ENCODE peak calls at places on chromosomes 7 and 10, in five cellular contexts. One of them, this sample, is unnamed. For H3K27me3 and H3K4me1, the result is how much of the 10 kb centered on the place peaks cover.

GRCh38 chr10:48464871-48465736 is 139.8 kb downstream of the ARHGAP22 start:
- DNase-seq in GM23248: no peak
- DNase-seq in CD8-positive, alpha-beta memory T cell: no peak
- DNase-seq in lower lobe of right lung: no peak
- DNase-seq in aorta: peak
- DNase-seq in this sample: no peak

GRCh38 chr7:24907311-24907886 is 72.6 kb downstream of the OSBPL3 start:
- DNase-seq in GM23248: peak
- DNase-seq in CD8-positive, alpha-beta memory T cell: no peak
- DNase-seq in lower lobe of right lung: no peak
- DNase-seq in aorta: no peak
- DNase-seq in this sample: no peak

GRCh38 chr7:66729274-66729673 is 11.3 kb upstream of the RABGEF1 start:
- DNase-seq in GM23248: no peak
- DNase-seq in CD8-positive, alpha-beta memory T cell: no peak
- DNase-seq in lower lobe of right lung: no peak
- DNase-seq in aorta: no peak
- DNase-seq in this sample: no peak

GRCh38 chr7:158585721-158586498 is 1.7 kb downstream of the PTPRN2 start:
- DNase-seq in GM23248: no peak
- DNase-seq in CD8-positive, alpha-beta memory T cell: no peak
- DNase-seq in lower lobe of right lung: no peak
- DNase-seq in aorta: no peak
- DNase-seq in this sample: no peak

GRCh38 chr7:43647314-43647691 is 64.4 kb downstream of the STK17A start:
- DNase-seq in GM23248: peak
- DNase-seq in CD8-positive, alpha-beta memory T cell: no peak
- DNase-seq in lower lobe of right lung: no peak
- DNase-seq in aorta: peak
- DNase-seq in this sample: no peak

GRCh38 chr7:97145068-97145467 is 27.6 kb downstream of the SDHAF3 start:
- DNase-seq in GM23248: peak
- DNase-seq in CD8-positive, alpha-beta memory T cell: no peak
- DNase-seq in lower lobe of right lung: no peak
- DNase-seq in aorta: no peak
- DNase-seq in this sample: no peak

GRCh38 chr10:18102404-18102803 is 37.8 kb upstream of the CACNB2 start:
- DNase-seq in GM23248: no peak
- DNase-seq in CD8-positive, alpha-beta memory T cell: no peak
- DNase-seq in lower lobe of right lung: no peak
- DNase-seq in aorta: no peak
- DNase-seq in this sample: no peak

GRCh38 chr10:109977382-109977806 is 30.4 kb upstream of the ADD3 start:
- DNase-seq in GM23248: peak
- DNase-seq in CD8-positive, alpha-beta memory T cell: no peak
- DNase-seq in lower lobe of right lung: no peak
- DNase-seq in aorta: peak
- DNase-seq in this sample: no peak

GRCh38 chr10:32077896-32078295 is 21.7 kb upstream of the KIF5B start:
- DNase-seq in GM23248: peak
- DNase-seq in CD8-positive, alpha-beta memory T cell: no peak
- DNase-seq in lower lobe of right lung: no peak
- DNase-seq in aorta: peak
- DNase-seq in this sample: no peak

GRCh38 chr10:130300608-130301025 is 164.4 kb downstream of the GLRX3 start:
- DNase-seq in GM23248: no peak
- DNase-seq in CD8-positive, alpha-beta memory T cell: no peak
- DNase-seq in lower lobe of right lung: peak
- DNase-seq in aorta: peak
- DNase-seq in this sample: no peak

GRCh38 chr10:969473-970150 is 18.6 kb upstream of the GTPBP4 start:
- DNase-seq in GM23248: no peak
- DNase-seq in CD8-positive, alpha-beta memory T cell: no peak
- DNase-seq in lower lobe of right lung: no peak
- DNase-seq in aorta: no peak
- DNase-seq in this sample: no peak

GRCh38 chr7:87599336-87599735 is 1.3 kb downstream of the ABCB1 start:
- DNase-seq in GM23248: no peak
- DNase-seq in CD8-positive, alpha-beta memory T cell: peak
- DNase-seq in lower lobe of right lung: peak
- DNase-seq in aorta: peak
- DNase-seq in this sample: no peak

GRCh38 chr10:18501610-18502009 is 149.8 kb downstream of the NSUN6 start:
- DNase-seq in GM23248: no peak
- DNase-seq in CD8-positive, alpha-beta memory T cell: no peak
- DNase-seq in lower lobe of right lung: no peak
- DNase-seq in aorta: no peak
- DNase-seq in this sample: no peak

GRCh38 chr7:104252409-104253134 is 44.8 kb upstream of the ORC5 start:
- DNase-seq in GM23248: peak
- DNase-seq in CD8-positive, alpha-beta memory T cell: no peak
- DNase-seq in lower lobe of right lung: no peak
- DNase-seq in aorta: no peak
- DNase-seq in this sample: no peak

GRCh38 chr7:28802450-28802849 is 155.7 kb downstream of the TRIL start:
- DNase-seq in GM23248: peak
- DNase-seq in CD8-positive, alpha-beta memory T cell: no peak
- DNase-seq in lower lobe of right lung: no peak
- DNase-seq in aorta: no peak
- DNase-seq in this sample: no peak

GRCh38 chr10:88071814-88072380 is 208.5 kb downstream of the PTEN start:
- DNase-seq in GM23248: no peak
- DNase-seq in CD8-positive, alpha-beta memory T cell: no peak
- DNase-seq in lower lobe of right lung: peak
- DNase-seq in aorta: no peak
- DNase-seq in this sample: no peak

GRCh38 chr7:118689403-118689802 is 464.9 kb downstream of the ANKRD7 start:
- DNase-seq in GM23248: no peak
- DNase-seq in CD8-positive, alpha-beta memory T cell: no peak
- DNase-seq in lower lobe of right lung: no peak
- DNase-seq in aorta: no peak
- DNase-seq in this sample: no peak

GRCh38 chr10:94351089-94351488 is 11.7 kb downstream of the NOC3L start:
- DNase-seq in GM23248: no peak
- DNase-seq in CD8-positive, alpha-beta memory T cell: no peak
- DNase-seq in lower lobe of right lung: no peak
- DNase-seq in aorta: no peak
- DNase-seq in this sample: no peak

GRCh38 chr10:77857272-77857671 is 69.3 kb downstream of the DLG5 start:
- DNase-seq in GM23248: no peak
- DNase-seq in CD8-positive, alpha-beta memory T cell: no peak
- DNase-seq in lower lobe of right lung: peak
- DNase-seq in aorta: no peak
- DNase-seq in this sample: no peak

GRCh38 chr7:44073664-44074348 is 8.4 kb upstream of the PGAM2 start:
- DNase-seq in GM23248: peak
- DNase-seq in CD8-positive, alpha-beta memory T cell: peak
- DNase-seq in lower lobe of right lung: peak
- DNase-seq in aorta: peak
- DNase-seq in this sample: no peak

GRCh38 chr7:90599892-90600555 is 3.9 kb downstream of the CDK14 start:
- DNase-seq in GM23248: peak
- DNase-seq in CD8-positive, alpha-beta memory T cell: no peak
- DNase-seq in lower lobe of right lung: no peak
- DNase-seq in aorta: no peak
- DNase-seq in this sample: no peak

GRCh38 chr10:51113007-51113406 is 38.7 kb downstream of the PRKG1 start:
- DNase-seq in GM23248: no peak
- DNase-seq in CD8-positive, alpha-beta memory T cell: no peak
- DNase-seq in lower lobe of right lung: no peak
- DNase-seq in aorta: no peak
- DNase-seq in this sample: no peak

GRCh38 chr7:130699686-130700085 is 13.3 kb upstream of the TSGA13 start:
- DNase-seq in GM23248: no peak
- DNase-seq in CD8-positive, alpha-beta memory T cell: no peak
- DNase-seq in lower lobe of right lung: no peak
- DNase-seq in aorta: no peak
- DNase-seq in this sample: no peak

GRCh38 chr7:91826377-91826776 is 54.1 kb downstream of the MTERF1 start:
- DNase-seq in GM23248: peak
- DNase-seq in CD8-positive, alpha-beta memory T cell: no peak
- DNase-seq in lower lobe of right lung: no peak
- DNase-seq in aorta: no peak
- DNase-seq in this sample: no peak

GRCh38 chr7:96312502-96312901 is 9.4 kb downstream of the SLC25A13 start:
- DNase-seq in GM23248: no peak
- DNase-seq in CD8-positive, alpha-beta memory T cell: no peak
- DNase-seq in lower lobe of right lung: no peak
- DNase-seq in aorta: no peak
- DNase-seq in this sample: no peak

GRCh38 chr10:71598673-71599072 is 120.9 kb downstream of the C10orf105 start:
- DNase-seq in GM23248: peak
- DNase-seq in CD8-positive, alpha-beta memory T cell: no peak
- DNase-seq in lower lobe of right lung: peak
- DNase-seq in aorta: peak
- DNase-seq in this sample: no peak
- H3K27ac ChIP-seq in GM23248: peak
- H3K27ac ChIP-seq in CD8-positive, alpha-beta memory T cell: no peak
- H3K27ac ChIP-seq in lower lobe of right lung: peak
- H3K27ac ChIP-seq in aorta: no peak
- H3K27ac ChIP-seq in this sample: no peak

GRCh38 chr7:31308642-31309041 is 31.9 kb downstream of the NEUROD6 start:
- DNase-seq in GM23248: no peak
- DNase-seq in CD8-positive, alpha-beta memory T cell: no peak
- DNase-seq in lower lobe of right lung: no peak
- DNase-seq in aorta: no peak
- DNase-seq in this sample: no peak

GRCh38 chr7:31307941-31308340 is 32.6 kb downstream of the NEUROD6 start:
- DNase-seq in GM23248: no peak
- DNase-seq in CD8-positive, alpha-beta memory T cell: no peak
- DNase-seq in lower lobe of right lung: no peak
- DNase-seq in aorta: no peak
- DNase-seq in this sample: no peak

GRCh38 chr7:31305260-31305659 is 35.3 kb downstream of the NEUROD6 start:
- DNase-seq in GM23248: no peak
- DNase-seq in CD8-positive, alpha-beta memory T cell: no peak
- DNase-seq in lower lobe of right lung: no peak
- DNase-seq in aorta: no peak
- DNase-seq in this sample: no peak
- H3K27me3 ChIP-seq in GM23248: under half
- H3K27me3 ChIP-seq in CD8-positive, alpha-beta memory T cell: under half
- H3K27me3 ChIP-seq in lower lobe of right lung: under half
- H3K27me3 ChIP-seq in aorta: under half
- H3K27me3 ChIP-seq in this sample: under half

GRCh38 chr7:27185708-27186449 is 847 bp upstream of the HOXA11 start:
- DNase-seq in GM23248: no peak
- DNase-seq in CD8-positive, alpha-beta memory T cell: no peak
- DNase-seq in lower lobe of right lung: no peak
- DNase-seq in aorta: peak
- DNase-seq in this sample: no peak
- H3K4me1 ChIP-seq in GM23248: under half
- H3K4me1 ChIP-seq in CD8-positive, alpha-beta memory T cell: half or more
- H3K4me1 ChIP-seq in lower lobe of right lung: under half
- H3K4me1 ChIP-seq in aorta: under half
- H3K4me1 ChIP-seq in this sample: under half

DNA sequence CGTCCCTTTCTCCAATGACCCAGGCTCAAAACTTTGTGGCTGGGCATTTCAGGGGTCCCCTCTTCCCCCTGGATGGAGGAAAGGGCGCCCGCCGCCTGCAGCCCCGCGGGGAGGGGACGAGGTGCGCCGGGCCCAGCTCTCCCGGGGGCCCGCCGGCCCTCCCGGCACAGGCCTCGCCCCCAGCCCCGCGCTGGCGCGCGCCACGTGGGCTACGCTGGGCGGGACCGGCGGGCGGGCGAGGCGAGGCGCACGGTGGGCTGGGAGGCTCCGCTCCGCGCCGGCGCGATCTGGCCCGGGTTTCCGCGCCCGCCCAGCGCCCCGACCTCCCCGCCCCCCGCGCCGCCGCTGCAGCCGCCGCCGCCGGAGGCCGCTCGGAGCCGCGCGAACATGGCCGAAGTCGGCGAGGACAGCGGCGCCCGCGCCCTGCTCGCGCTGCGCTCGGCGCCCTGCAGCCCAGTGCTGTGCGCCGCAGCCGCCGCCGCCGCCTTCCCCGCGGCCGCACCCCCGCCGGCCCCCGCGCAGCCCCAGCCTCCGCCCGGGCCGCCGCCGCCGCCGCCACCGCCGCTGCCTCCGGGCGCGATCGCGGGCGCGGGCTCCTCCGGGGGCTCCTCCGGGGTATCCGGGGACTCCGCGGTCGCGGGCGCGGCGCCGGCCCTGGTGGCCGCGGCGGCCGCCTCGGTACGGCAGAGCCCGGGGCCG is at the start of gene FOXK1:
- DNase-seq in GM23248: peak
- DNase-seq in CD8-positive, alpha-beta memory T cell: peak
- DNase-seq in lower lobe of right lung: peak
- DNase-seq in aorta: peak
- DNase-seq in this sample: no peak
- H3K27ac ChIP-seq in GM23248: peak
- H3K27ac ChIP-seq in CD8-positive, alpha-beta memory T cell: peak
- H3K27ac ChIP-seq in lower lobe of right lung: peak
- H3K27ac ChIP-seq in aorta: peak
- H3K27ac ChIP-seq in this sample: no peak

GRCh38 chr7:22469371-22470143 is 30.4 kb downstream of the STEAP1B start:
- DNase-seq in GM23248: no peak
- DNase-seq in CD8-positive, alpha-beta memory T cell: no peak
- DNase-seq in lower lobe of right lung: no peak
- DNase-seq in aorta: no peak
- DNase-seq in this sample: no peak

GRCh38 chr7:22470981-22471380 is 29.0 kb downstream of the STEAP1B start:
- DNase-seq in GM23248: no peak
- DNase-seq in CD8-positive, alpha-beta memory T cell: no peak
- DNase-seq in lower lobe of right lung: no peak
- DNase-seq in aorta: no peak
- DNase-seq in this sample: no peak

GRCh38 chr7:22464299-22464698 is 35.7 kb downstream of the STEAP1B start:
- DNase-seq in GM23248: no peak
- DNase-seq in CD8-positive, alpha-beta memory T cell: no peak
- DNase-seq in lower lobe of right lung: no peak
- DNase-seq in aorta: no peak
- DNase-seq in this sample: no peak

DNA sequence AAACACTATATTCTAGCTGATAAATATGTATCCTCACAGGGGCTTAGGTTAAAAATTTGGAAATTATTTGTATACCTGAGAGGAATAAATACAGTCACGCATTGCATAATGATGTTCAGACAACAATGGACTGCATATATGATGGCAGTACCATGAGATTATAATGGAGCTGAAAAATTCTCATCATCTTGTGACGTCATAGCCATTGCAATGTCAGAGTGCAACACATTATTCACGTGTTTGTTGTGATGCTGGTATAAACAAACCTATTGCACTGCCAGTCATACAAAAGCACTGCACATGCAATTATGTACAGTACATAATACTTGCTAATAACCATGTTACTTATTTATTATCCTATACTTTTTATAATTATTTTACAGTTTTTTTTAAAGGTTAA is 31.4 kb downstream of the STEAP1B start:
- DNase-seq in GM23248: no peak
- DNase-seq in CD8-positive, alpha-beta memory T cell: no peak
- DNase-seq in lower lobe of right lung: no peak
- DNase-seq in aorta: no peak
- DNase-seq in this sample: no peak
- H3K27me3 ChIP-seq in GM23248: under half
- H3K27me3 ChIP-seq in CD8-positive, alpha-beta memory T cell: under half
- H3K27me3 ChIP-seq in lower lobe of right lung: under half
- H3K27me3 ChIP-seq in aorta: under half
- H3K27me3 ChIP-seq in this sample: under half